ENCODE peak calls at places on chromosomes 4 and X, in six cellular contexts. L is WTC11, C is astrocyte of the spinal cord, F is dorsolateral prefrontal cortex, K is body of pancreas, P is ascending aorta. V is an unnamed sample.

GRCh38 chrX:97639526-97639925 is 755.8 kb downstream of the RPA4 start:
- DNase-seq in P (no peak), L (peak; percentile 44), F (no peak), K (no peak), C (no peak), V (no peak)

GRCh38 chr4:77073981-77074865 is 1.6 kb downstream of the CCNI start:
- DNase-seq in C (no peak), L (no peak), P (no peak), F (no peak), K (no peak), V (no peak)

GRCh38 chr4:187475901-187476300 is 519.7 kb upstream of the ZFP42 start:
- DNase-seq in L (no peak), K (no peak), F (no peak), P (no peak), C (no peak), V (no peak)

GRCh38 chr4:76898385-76898692 is 395 bp upstream of the SOWAHB start:
- DNase-seq in L (no peak), F (no peak), P (no peak), K (no peak), C (no peak), V (no peak)

GRCh38 chr4:135204311-135204710 is 1002.7 kb upstream of the PABPC4L start:
- DNase-seq in L (no peak), F (no peak), K (no peak), C (no peak), P (no peak), V (no peak)

GRCh38 chr4:52788806-52789205 is 37.6 kb upstream of the ERVMER34-1 start:
- DNase-seq in K (no peak), P (no peak), C (no peak), F (no peak), L (no peak), V (no peak)

GRCh38 chr4:152640058-152640921 is 39.5 kb downstream of the TMEM154 start:
- DNase-seq in P (no peak), F (no peak), C (peak; percentile 43), L (no peak), K (peak; percentile 29), V (no peak)

GRCh38 chr4:65559270-65559669 is 111.0 kb downstream of the EPHA5 start:
- DNase-seq in C (no peak), P (no peak), F (no peak), L (peak; percentile 13), K (no peak), V (no peak)

GRCh38 chr4:103204114-103204513 is 6.0 kb upstream of the CENPE start:
- DNase-seq in P (no peak), L (no peak), F (no peak), C (peak; percentile 22), K (no peak), V (no peak)

GRCh38 chrX:52424658-52425057 is 55.8 kb downstream of the XAGE2 start:
- DNase-seq in F (no peak), L (no peak), C (peak; percentile 11), K (no peak), P (no peak), V (no peak)

GRCh38 chrX:45769919-45770582 is 569.4 kb upstream of the DIPK2B start:
- DNase-seq in C (peak; percentile 92), F (peak; percentile 58), L (no peak), K (peak; percentile 70), P (peak; percentile 86), V (peak; percentile 15)

GRCh38 chr4:42150653-42151567 is 1.5 kb downstream of the BEND4 start:
- DNase-seq in L (peak; percentile 37), P (no peak), K (no peak), C (no peak), F (no peak), V (peak; percentile 9)

GRCh38 chr4:140014284-140014683 is 139.7 kb downstream of the MAML3 start:
- DNase-seq in P (no peak), C (no peak), L (no peak), K (no peak), F (no peak), V (no peak)

GRCh38 chr4:101791189-101791572 is 651 bp downstream of the BANK1 start:
- DNase-seq in L (peak; percentile 28), P (no peak), K (peak; percentile 17), F (no peak), C (no peak), V (no peak)

GRCh38 chr4:183399166-183399565 is 45.3 kb upstream of the CDKN2AIP start:
- DNase-seq in P (no peak), K (no peak), L (no peak), C (no peak), F (no peak), V (no peak)

GRCh38 chr4:158826057-158826456 is 57.2 kb downstream of the FNIP2 start:
- DNase-seq in K (no peak), F (no peak), L (no peak), C (no peak), P (no peak), V (no peak)

GRCh38 chr4:158826882-158827281 is 58.1 kb downstream of the FNIP2 start:
- DNase-seq in K (peak; percentile 77), C (no peak), P (no peak), F (no peak), L (no peak), V (no peak)

GRCh38 chr4:158824425-158825274 is 55.8 kb downstream of the FNIP2 start:
- DNase-seq in L (no peak), K (no peak), F (no peak), P (no peak), C (peak; percentile 28), V (no peak)

GRCh38 chr4:158827475-158828085 is 58.8 kb downstream of the FNIP2 start:
- DNase-seq in C (no peak), F (no peak), P (no peak), K (no peak), L (no peak), V (no peak)

GRCh38 chr4:158825443-158826036 is 56.7 kb downstream of the FNIP2 start:
- DNase-seq in L (no peak), K (no peak), C (no peak), P (no peak), F (no peak), V (no peak)
- TF ChIP-seq CTCF in L (no peak), K (no peak), C (no peak), P (no peak), F (no peak), V (no peak)

DNA sequence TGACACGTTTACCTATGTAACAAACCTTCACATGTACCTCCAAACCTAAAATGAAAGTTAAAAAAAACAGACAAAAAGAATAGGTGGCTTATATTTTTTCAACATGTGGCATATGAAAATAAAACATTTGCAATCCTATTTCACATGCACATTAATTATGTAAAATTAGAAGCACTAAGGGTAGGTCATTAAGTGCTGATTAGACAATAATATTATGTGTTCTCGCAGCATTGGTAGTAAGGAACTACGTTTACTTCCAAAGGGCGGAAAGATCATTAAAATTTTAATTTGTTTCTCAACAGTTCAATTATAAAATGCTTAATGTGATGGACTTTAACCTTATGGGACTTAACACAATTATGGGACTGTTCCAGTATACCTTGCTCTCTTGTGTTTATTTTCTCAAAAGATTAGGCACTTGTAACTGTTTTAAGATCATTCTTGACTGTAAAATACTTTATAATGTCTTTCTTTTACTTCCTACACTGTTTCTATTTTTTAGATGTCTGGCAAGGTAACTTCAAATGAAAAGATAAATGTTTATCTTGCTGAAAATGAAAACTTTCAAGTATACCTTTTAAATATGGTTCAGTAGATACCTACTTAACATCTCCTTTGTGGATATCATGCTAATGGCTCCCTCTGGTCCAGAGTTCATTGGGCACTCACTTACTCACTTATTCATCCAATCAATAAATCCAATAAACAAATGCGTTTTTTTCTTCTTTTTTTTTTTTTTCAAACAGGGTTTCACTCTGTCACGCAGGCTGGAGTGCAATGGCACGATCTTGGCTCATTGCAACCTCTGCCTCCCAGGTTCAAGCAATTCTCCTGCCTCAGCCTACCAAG is 202.0 kb downstream of the ARAP2 start:
- DNase-seq in C (no peak), K (no peak), F (no peak), P (no peak), L (no peak), V (no peak)
- TF ChIP-seq CTCF in C (no peak), K (no peak), F (no peak), P (no peak), L (no peak), V (no peak)

DNA sequence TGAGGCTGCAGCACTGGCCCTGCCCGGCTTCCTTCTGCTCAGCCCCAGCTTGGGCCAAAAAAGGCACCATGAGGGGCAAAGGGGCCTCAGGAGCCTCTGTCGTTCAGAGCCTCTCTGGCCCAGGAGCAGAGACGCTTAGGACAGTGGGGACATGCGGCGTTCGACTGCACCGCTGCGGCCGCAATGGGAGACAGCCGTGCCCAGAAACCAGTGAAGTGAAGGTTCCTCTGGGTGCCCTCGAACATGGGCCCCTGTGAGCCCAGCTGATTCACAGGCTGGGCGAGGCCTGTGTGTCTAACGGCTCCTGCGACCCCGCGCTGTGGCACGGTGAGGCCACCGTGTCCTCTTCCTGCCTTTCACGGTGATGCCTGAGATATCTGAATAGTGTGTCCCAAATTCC is 235.0 kb downstream of the AFAP1 start:
- DNase-seq in P (no peak), L (no peak), C (no peak), K (no peak), F (no peak), V (no peak)
- TF ChIP-seq CTCF in P (no peak), L (no peak), C (no peak), K (no peak), F (no peak), V (no peak)

DNA sequence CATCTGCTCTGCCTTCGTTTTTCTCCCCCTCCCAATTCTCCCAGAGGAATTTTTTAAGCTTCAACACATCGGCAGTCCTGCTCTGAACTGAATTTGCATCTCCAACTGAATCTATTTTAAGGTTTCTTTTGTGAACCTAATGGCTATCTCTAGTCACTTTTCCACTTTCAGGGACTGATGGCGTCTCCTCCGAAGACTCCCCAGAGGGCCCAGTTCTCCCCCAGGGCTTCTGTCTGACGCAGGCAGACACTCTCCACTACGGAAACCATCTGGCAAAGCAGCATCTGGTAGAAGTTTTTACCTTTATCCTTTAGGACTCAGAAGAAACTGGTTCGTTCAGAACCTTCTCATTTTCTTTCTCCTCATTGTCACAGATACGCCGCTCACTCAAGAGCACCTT is 280.1 kb downstream of the ADGRA3 start:
- DNase-seq in C (no peak), F (no peak), L (no peak), K (no peak), P (no peak), V (no peak)
- TF ChIP-seq CTCF in C (no peak), F (no peak), L (no peak), K (no peak), P (no peak), V (no peak)

DNA sequence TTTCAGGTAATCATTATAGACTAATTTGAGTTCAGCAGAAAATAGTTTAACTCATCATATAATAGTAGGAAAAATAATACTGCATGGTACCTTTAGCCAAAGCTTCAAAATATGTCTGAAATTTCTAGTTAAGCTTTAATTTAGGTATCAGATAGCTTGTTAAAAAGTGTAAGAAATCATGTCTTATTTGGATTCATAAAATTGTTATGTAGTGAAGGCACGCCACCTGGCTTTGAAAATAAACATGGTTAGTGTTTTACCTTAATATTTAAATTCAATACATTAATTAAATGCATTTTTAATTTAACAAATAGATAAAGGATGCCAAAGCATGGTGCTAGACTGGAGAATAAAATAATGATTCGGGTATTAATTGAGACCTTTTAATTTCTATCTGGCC is 211.4 kb downstream of the FSTL5 start:
- DNase-seq in L (no peak), P (no peak), K (no peak), C (no peak), F (no peak), V (no peak)
- TF ChIP-seq CTCF in L (no peak), P (no peak), K (peak; percentile 13), C (no peak), F (peak; percentile 60), V (no peak)

V was measured in progenitor cell of endocrine pancreas.